ENCODE peak calls at places on chromosomes 6 and 20, in six cellular contexts. V is pancreas; X is left lung; O is CD8-positive, alpha-beta T cell; J is neural progenitor cell; D is HAP-1. C is an unnamed sample.

GRCh38 chr20:49969234-49969633 is 13.5 kb upstream of the SNAI1 start:
- DNase-seq in V (no peak), X (no peak), O (no peak), J (no peak), D (no peak), C (no peak)

GRCh38 chr6:93235775-93236174 is 183.6 kb downstream of the EPHA7 start:
- DNase-seq in V (no peak), X (no peak), O (no peak), J (peak; percentile 7), D (no peak), C (no peak)

GRCh38 chr20:16351415-16351814 is 221.8 kb downstream of the KIF16B start:
- DNase-seq in V (no peak), X (no peak), O (no peak), J (no peak), D (no peak), C (no peak)

GRCh38 chr20:23227976-23228375 is 122.6 kb upstream of the NXT1 start:
- DNase-seq in V (no peak), X (no peak), O (no peak), J (no peak), D (no peak), C (no peak)

GRCh38 chr6:21740719-21741118 is 147.2 kb downstream of the SOX4 start:
- DNase-seq in V (no peak), X (no peak), O (no peak), J (peak; percentile 56), D (peak; percentile 80), C (no peak)

GRCh38 chr6:148818939-148819575 is 72.2 kb downstream of the UST start:
- DNase-seq in V (no peak), X (no peak), O (no peak), J (peak; percentile 61), D (peak; percentile 99), C (no peak)

GRCh38 chr6:151690768-151691562 is 116.5 kb upstream of the ESR1 start:
- DNase-seq in V (no peak), X (no peak), O (no peak), J (no peak), D (no peak), C (no peak)

GRCh38 chr6:166413491-166413951 is 30.8 kb upstream of the MPC1 start:
- DNase-seq in V (no peak), X (no peak), O (no peak), J (no peak), D (no peak), C (peak; percentile 42)

GRCh38 chr6:165581678-165582077 is 81.4 kb downstream of the PDE10A start:
- DNase-seq in V (no peak), X (no peak), O (no peak), J (no peak), D (no peak), C (no peak)

GRCh38 chr6:37622639-37623038 is 75.0 kb downstream of the MDGA1 start:
- DNase-seq in V (no peak), X (no peak), O (no peak), J (no peak), D (no peak), C (no peak)

GRCh38 chr20:46894579-46894958 is at the start of gene EYA2:
- DNase-seq in V (no peak), X (no peak), O (no peak), J (peak; percentile 70), D (no peak), C (no peak)

GRCh38 chr6:227074-227782 is 65.1 kb upstream of the DUSP22 start:
- DNase-seq in V (no peak), X (no peak), O (no peak), J (no peak), D (no peak), C (no peak)

GRCh38 chr20:25136643-25137559 is 55.0 kb upstream of the VSX1 start:
- DNase-seq in V (peak; percentile 61), X (peak; percentile 70), O (no peak), J (no peak), D (no peak), C (no peak)

GRCh38 chr20:58006346-58007316 is 221.8 kb downstream of the ANKRD60 start:
- DNase-seq in V (no peak), X (no peak), O (no peak), J (no peak), D (no peak), C (no peak)

GRCh38 chr6:31531771-31532643 is 3.2 kb downstream of the MCCD1 start:
- DNase-seq in V (no peak), X (no peak), O (no peak), J (no peak), D (no peak), C (no peak)

GRCh38 chr20:49470922-49471321 is 11.5 kb downstream of the KCNB1 start:
- DNase-seq in V (no peak), X (no peak), O (no peak), J (no peak), D (no peak), C (no peak)

GRCh38 chr20:40714916-40715315 is 25.9 kb upstream of the MAFB start:
- DNase-seq in V (no peak), X (no peak), O (no peak), J (no peak), D (no peak), C (no peak)

GRCh38 chr20:25220810-25221591 is 25.5 kb downstream of the ENTPD6 start:
- DNase-seq in V (no peak), X (no peak), O (no peak), J (no peak), D (no peak), C (no peak)

GRCh38 chr6:147246853-147247635 is 42.8 kb downstream of the STXBP5 start:
- DNase-seq in V (no peak), X (no peak), O (no peak), J (no peak), D (no peak), C (no peak)

GRCh38 chr20:14882157-14882556 is 544.7 kb upstream of the FLRT3 start:
- DNase-seq in V (no peak), X (no peak), O (no peak), J (no peak), D (no peak), C (no peak)

GRCh38 chr6:143397229-143398222 is 53.0 kb downstream of the ADAT2 start:
- DNase-seq in V (peak; percentile 70), X (peak; percentile 75), O (peak; percentile 8), J (peak; percentile 20), D (no peak), C (peak; percentile 47)

GRCh38 chr20:61252601-61253263 is 671 bp downstream of the CDH4 start:
- DNase-seq in V (no peak), X (no peak), O (no peak), J (peak; percentile 36), D (no peak), C (no peak)

GRCh38 chr6:24963887-24964570 is 28.3 kb upstream of the RIPOR2 start:
- DNase-seq in V (no peak), X (no peak), O (no peak), J (no peak), D (no peak), C (no peak)

GRCh38 chr6:106182455-106182854 is 96.3 kb downstream of the PRDM1 start:
- DNase-seq in V (no peak), X (no peak), O (no peak), J (no peak), D (no peak), C (no peak)

GRCh38 chr6:36330366-36330765 is 6.3 kb downstream of the BNIP5 start:
- DNase-seq in V (no peak), X (no peak), O (no peak), J (no peak), D (no peak), C (no peak)

GRCh38 chr6:15533379-15534044 is 129.3 kb downstream of the DTNBP1 start:
- DNase-seq in V (no peak), X (no peak), O (no peak), J (no peak), D (no peak), C (no peak)

GRCh38 chr20:44809380-44810060 is 826 bp downstream of the RIMS4 start:
- DNase-seq in V (no peak), X (no peak), O (no peak), J (no peak), D (no peak), C (no peak)

GRCh38 chr20:4985658-4986057 is 15.7 kb downstream of the SLC23A2 start:
- DNase-seq in V (no peak), X (no peak), O (no peak), J (no peak), D (no peak), C (no peak)
- H3K4me1 ChIP-seq in V (no peaks in the 10 kb centered on the region), X (no peaks in the 10 kb centered on the region), O (no peaks in the 10 kb centered on the region), J (no peaks in the 10 kb centered on the region), D (peaks cover 8% of the 10 kb centered on the region), C (no peaks in the 10 kb centered on the region)

GRCh38 chr20:36634342-36634741 is 11.7 kb downstream of the SLA2 start:
- DNase-seq in V (no peak), X (no peak), O (no peak), J (no peak), D (no peak), C (no peak)

GRCh38 chr20:36631651-36632050 is 14.3 kb downstream of the SLA2 start:
- DNase-seq in V (no peak), X (no peak), O (no peak), J (no peak), D (no peak), C (no peak)

GRCh38 chr20:36632147-36632486 is 13.9 kb downstream of the SLA2 start:
- DNase-seq in V (no peak), X (no peak), O (no peak), J (no peak), D (no peak), C (no peak)

GRCh38 chr20:36633285-36633772 is 12.7 kb downstream of the SLA2 start:
- DNase-seq in V (no peak), X (no peak), O (no peak), J (no peak), D (no peak), C (no peak)

DNA sequence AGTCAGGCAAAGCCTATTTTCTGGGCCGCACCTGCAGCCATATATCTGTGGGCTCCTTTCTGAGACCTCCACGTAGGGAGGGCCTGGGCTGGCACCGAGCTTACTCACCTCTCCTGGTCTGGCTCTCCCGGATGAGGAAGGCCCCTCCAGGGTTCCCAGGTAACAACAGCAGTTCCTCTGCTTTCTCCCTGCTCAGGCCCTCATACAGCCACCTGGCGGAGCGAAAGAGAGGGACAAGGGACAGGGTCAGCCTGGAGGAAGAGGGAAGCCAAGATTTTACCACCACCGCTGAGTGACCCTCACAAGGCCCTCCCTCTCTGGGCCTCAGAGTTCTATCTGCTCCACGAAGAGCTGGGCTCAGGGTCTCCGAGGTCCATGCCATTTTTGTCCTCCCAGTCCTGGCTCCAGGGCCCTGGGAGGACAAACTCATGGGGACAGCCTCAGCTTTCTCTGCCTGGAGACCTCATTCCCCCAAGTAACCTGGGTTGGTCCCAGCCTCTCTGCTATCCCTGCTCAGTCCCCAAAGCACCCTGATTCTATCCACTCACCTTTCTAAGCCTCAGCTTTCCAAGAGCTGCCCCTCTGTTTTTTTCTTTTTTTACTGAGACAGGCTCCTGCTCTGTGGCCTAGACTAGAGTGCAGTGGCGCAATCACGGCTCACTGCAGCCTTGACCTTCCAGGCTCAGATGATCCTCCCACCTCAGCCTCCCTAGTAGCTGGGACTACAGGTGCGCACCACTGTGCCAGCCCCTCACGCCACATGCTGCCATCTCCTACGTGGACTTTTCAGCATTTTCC is 13.3 kb downstream of the SLA2 start:
- DNase-seq in V (no peak), X (no peak), O (no peak), J (peak; percentile 54), D (no peak), C (no peak)
- H3K4me3 ChIP-seq in V (no peak overlapping the region), X (no peak overlapping the region), O (no peak overlapping the region), J (no peak overlapping the region), D (no peak overlapping the region), C (no peak overlapping the region)

GRCh38 chr20:36145877-36146707 is 8.4 kb upstream of the EPB41L1 start:
- DNase-seq in V (no peak), X (no peak), O (no peak), J (no peak), D (no peak), C (no peak)
- H3K4me1 ChIP-seq in V (no peaks in the 10 kb centered on the region), X (no peaks in the 10 kb centered on the region), O (no peaks in the 10 kb centered on the region), J (no peaks in the 10 kb centered on the region), D (no peaks in the 10 kb centered on the region), C (no peaks in the 10 kb centered on the region)

GRCh38 chr6:56173228-56173627 is 74.2 kb downstream of the COL21A1 start:
- DNase-seq in V (no peak), X (no peak), O (no peak), J (no peak), D (no peak), C (no peak)
- H3K4me3 ChIP-seq in V (no peak overlapping the region), X (no peak overlapping the region), O (no peak overlapping the region), J (no peak overlapping the region), D (no peak overlapping the region), C (no peak overlapping the region)

C was measured in CD8-positive, alpha-beta memory T cell.